ENCODE peak calls at places on chromosomes 11 and 22, in four cellular contexts. F is GM12878, I is K562, P is HepG2. X is an unnamed sample.
A peak's percentile ranks its signal among the peaks of the same experiment; 100 is the strongest.

GRCh38 chr11:119714189-119714588 is 14.8 kb downstream of the NECTIN1 start:
- DNase-seq in F (no peak), P (no peak), I (no peak), X (no peak)

GRCh38 chr11:130671801-130672700 is 223.6 kb downstream of the ADAMTS15 start:
- DNase-seq in F (no peak), P (no peak), I (no peak), X (peak; percentile 23)

GRCh38 chr22:50672471-50673230 is at the start of gene SHANK3:
- DNase-seq in I (peak; percentile 13), P (no peak), F (no peak), X (no peak)

GRCh38 chr22:49574205-49574604 is 253.5 kb downstream of the BRD1 start:
- DNase-seq in F (no peak), I (no peak), P (no peak), X (no peak)

GRCh38 chr22:42758929-42759629 is 38.4 kb upstream of the A4GALT start:
- DNase-seq in P (no peak), I (no peak), F (no peak), X (no peak)

GRCh38 chr11:61860054-61860903 is 31.1 kb downstream of the FADS3 start:
- DNase-seq in F (no peak), P (no peak), I (peak; percentile 75), X (no peak)

GRCh38 chr11:128552783-128553661 is 34.3 kb downstream of the ETS1 start:
- DNase-seq in I (no peak), P (no peak), F (peak; percentile 95), X (no peak)

GRCh38 chr11:93537767-93538261 is 5.4 kb downstream of the SMCO4 start:
- DNase-seq in I (no peak), F (no peak), P (no peak), X (no peak)

GRCh38 chr11:69958308-69958707 is 119.8 kb upstream of the ANO1 start:
- DNase-seq in F (no peak), P (no peak), I (no peak), X (no peak)

GRCh38 chr22:37425800-37426531 is 1.3 kb downstream of the ELFN2 start:
- DNase-seq in F (no peak), P (no peak), I (no peak), X (peak; percentile 63)

GRCh38 chr11:64918056-64918455 is 1.0 kb upstream of the ATG2A start:
- DNase-seq in I (no peak), F (no peak), P (peak; percentile 16), X (no peak)

GRCh38 chr11:104390696-104391095 is 226.7 kb upstream of the PDGFD start:
- DNase-seq in P (no peak), F (no peak), I (no peak), X (no peak)

GRCh38 chr11:106011481-106011880 is 10.6 kb downstream of the MSANTD4 start:
- DNase-seq in F (no peak), P (no peak), I (no peak), X (no peak)

GRCh38 chr11:35650467-35650866 is 12.1 kb upstream of the TRIM44 start:
- DNase-seq in P (no peak), F (no peak), I (no peak), X (no peak)

DNA sequence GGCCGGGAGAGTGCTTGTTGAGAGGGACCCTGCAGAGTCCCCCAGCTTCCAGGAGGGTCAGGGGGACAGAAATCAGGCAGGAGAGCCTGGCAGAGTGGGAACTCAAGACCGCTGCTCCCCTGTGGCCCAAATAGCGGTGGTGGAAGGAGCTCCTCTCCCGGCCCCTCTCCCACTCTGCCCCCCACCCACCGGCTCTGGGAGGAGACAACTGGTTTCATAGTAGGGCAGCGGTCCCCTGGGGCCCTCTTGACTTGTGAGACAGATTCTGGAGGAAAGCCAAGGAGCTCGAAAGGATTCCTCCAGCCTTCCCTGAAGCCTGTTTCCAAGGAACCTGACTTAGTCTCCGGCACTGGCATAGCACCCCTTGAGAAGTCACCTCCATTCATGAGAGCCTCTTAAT is 10.1 kb downstream of the PKNOX2 start:
- DNase-seq in I (no peak), P (no peak), F (no peak), X (no peak)
- TF ChIP-seq TCF7 in I (no peak), P (no peak), F (no peak), X (no peak)

GRCh38 chr11:92311616-92312449 is 87.2 kb downstream of the FAT3 start:
- DNase-seq in F (no peak), I (no peak), P (no peak), X (no peak)
- TF ChIP-seq TCF7 in F (no peak), I (no peak), P (no peak), X (no peak)

GRCh38 chr11:84384637-84385227 is 1098.6 kb upstream of the CCDC90B start:
- DNase-seq in P (peak; percentile 30), F (no peak), I (peak; percentile 9), X (peak; percentile 56)
- TF ChIP-seq TCF7 in P (no peak), F (no peak), I (no peak), X (no peak)

GRCh38 chr11:79081441-79082124 is 359.2 kb downstream of the TENM4 start:
- DNase-seq in P (no peak), I (no peak), F (no peak), X (no peak)
- TF ChIP-seq TCF7 in P (no peak), I (no peak), F (no peak), X (no peak)

GRCh38 chr11:23192256-23192655 is 332.0 kb upstream of the CCDC179 start:
- DNase-seq in F (no peak), I (no peak), P (no peak), X (no peak)
- TF ChIP-seq TCF7 in F (no peak), I (no peak), P (no peak), X (no peak)